ENCODE peak calls at places on chromosomes 3 and 15, in six cellular contexts. One of them, this sample, is unnamed.

GRCh38 chr15:100373037-100373896 is 31.5 kb upstream of the ADAMTS17 start:
- DNase-seq in endothelial cell: peak; percentile 5
- DNase-seq in omental fat pad: no peak
- DNase-seq in activated B cell treated with CpG ODN at 0.5 μM for 24 hours: no peak
- DNase-seq in SK-N-SH: peak; percentile 59
- DNase-seq in NB4: no peak
- DNase-seq in this sample: no peak

GRCh38 chr15:29952245-29952644 is 130.0 kb upstream of the TJP1 start:
- DNase-seq in NB4: no peak
- DNase-seq in endothelial cell: no peak
- DNase-seq in activated B cell treated with CpG ODN at 0.5 μM for 24 hours: no peak
- DNase-seq in omental fat pad: no peak
- DNase-seq in SK-N-SH: peak; percentile 30
- DNase-seq in this sample: no peak

GRCh38 chr15:74335396-74335795 is 32.0 kb downstream of the CYP11A1 start:
- DNase-seq in SK-N-SH: no peak
- DNase-seq in endothelial cell: no peak
- DNase-seq in NB4: no peak
- DNase-seq in omental fat pad: no peak
- DNase-seq in activated B cell treated with CpG ODN at 0.5 μM for 24 hours: no peak
- DNase-seq in this sample: no peak

GRCh38 chr3:16183601-16184270 is 9.3 kb downstream of the GALNT15 start:
- DNase-seq in endothelial cell: no peak
- DNase-seq in NB4: no peak
- DNase-seq in SK-N-SH: no peak
- DNase-seq in activated B cell treated with CpG ODN at 0.5 μM for 24 hours: no peak
- DNase-seq in omental fat pad: no peak
- DNase-seq in this sample: no peak

GRCh38 chr3:10370429-10370828 is 49.5 kb upstream of the SEC13 start:
- DNase-seq in endothelial cell: no peak
- DNase-seq in NB4: peak; percentile 93
- DNase-seq in activated B cell treated with CpG ODN at 0.5 μM for 24 hours: no peak
- DNase-seq in SK-N-SH: peak; percentile 46
- DNase-seq in omental fat pad: no peak
- DNase-seq in this sample: no peak

GRCh38 chr15:95998935-95999334 is 331.6 kb upstream of the NR2F2 start:
- DNase-seq in SK-N-SH: no peak
- DNase-seq in omental fat pad: no peak
- DNase-seq in activated B cell treated with CpG ODN at 0.5 μM for 24 hours: no peak
- DNase-seq in NB4: no peak
- DNase-seq in endothelial cell: no peak
- DNase-seq in this sample: no peak

GRCh38 chr15:70348581-70349344 is 251.0 kb upstream of the TLE3 start:
- DNase-seq in endothelial cell: no peak
- DNase-seq in NB4: peak; percentile 97
- DNase-seq in SK-N-SH: no peak
- DNase-seq in omental fat pad: peak; percentile 38
- DNase-seq in activated B cell treated with CpG ODN at 0.5 μM for 24 hours: no peak
- DNase-seq in this sample: no peak

GRCh38 chr15:99436472-99437314 is 129.1 kb upstream of the MEF2A start:
- DNase-seq in omental fat pad: no peak
- DNase-seq in NB4: no peak
- DNase-seq in SK-N-SH: no peak
- DNase-seq in endothelial cell: no peak
- DNase-seq in activated B cell treated with CpG ODN at 0.5 μM for 24 hours: peak; percentile 13
- DNase-seq in this sample: no peak

GRCh38 chr3:36546196-36546595 is 165.9 kb downstream of the STAC start:
- DNase-seq in activated B cell treated with CpG ODN at 0.5 μM for 24 hours: no peak
- DNase-seq in NB4: no peak
- DNase-seq in omental fat pad: no peak
- DNase-seq in endothelial cell: no peak
- DNase-seq in SK-N-SH: no peak
- DNase-seq in this sample: peak; percentile 2

GRCh38 chr15:31342781-31343626 is 16.4 kb downstream of the KLF13 start:
- DNase-seq in endothelial cell: peak; percentile 58
- DNase-seq in SK-N-SH: peak; percentile 39
- DNase-seq in NB4: no peak
- DNase-seq in activated B cell treated with CpG ODN at 0.5 μM for 24 hours: no peak
- DNase-seq in omental fat pad: no peak
- DNase-seq in this sample: peak; percentile 55

GRCh38 chr3:13011369-13012227 is 61.6 kb downstream of the IQSEC1 start:
- DNase-seq in activated B cell treated with CpG ODN at 0.5 μM for 24 hours: peak; percentile 63
- DNase-seq in endothelial cell: no peak
- DNase-seq in NB4: peak; percentile 93
- DNase-seq in omental fat pad: no peak
- DNase-seq in SK-N-SH: no peak
- DNase-seq in this sample: peak; percentile 96

GRCh38 chr15:101482526-101483371 is 6.8 kb downstream of the PCSK6 start:
- DNase-seq in activated B cell treated with CpG ODN at 0.5 μM for 24 hours: no peak
- DNase-seq in endothelial cell: no peak
- DNase-seq in SK-N-SH: no peak
- DNase-seq in NB4: no peak
- DNase-seq in omental fat pad: no peak
- DNase-seq in this sample: no peak

GRCh38 chr15:39447881-39448280 is 133.0 kb upstream of the THBS1 start:
- DNase-seq in endothelial cell: no peak
- DNase-seq in SK-N-SH: no peak
- DNase-seq in NB4: no peak
- DNase-seq in omental fat pad: no peak
- DNase-seq in activated B cell treated with CpG ODN at 0.5 μM for 24 hours: no peak
- DNase-seq in this sample: no peak

GRCh38 chr3:49704629-49705028 is 14.9 kb downstream of the AMIGO3 start:
- DNase-seq in endothelial cell: no peak
- DNase-seq in SK-N-SH: no peak
- DNase-seq in NB4: no peak
- DNase-seq in activated B cell treated with CpG ODN at 0.5 μM for 24 hours: no peak
- DNase-seq in omental fat pad: no peak
- DNase-seq in this sample: no peak

GRCh38 chr3:123584284-123584987 is 417 bp downstream of the HACD2 start:
- DNase-seq in NB4: peak; percentile 24
- DNase-seq in omental fat pad: no peak
- DNase-seq in SK-N-SH: peak; percentile 79
- DNase-seq in endothelial cell: peak; percentile 53
- DNase-seq in activated B cell treated with CpG ODN at 0.5 μM for 24 hours: no peak
- DNase-seq in this sample: peak; percentile 43

GRCh38 chr15:44219073-44219472 is 24.0 kb upstream of the FRMD5 start:
- DNase-seq in endothelial cell: no peak
- DNase-seq in NB4: peak; percentile 11
- DNase-seq in SK-N-SH: no peak
- DNase-seq in omental fat pad: no peak
- DNase-seq in activated B cell treated with CpG ODN at 0.5 μM for 24 hours: no peak
- DNase-seq in this sample: no peak

GRCh38 chr3:186705882-186706780 is 11.0 kb upstream of the KNG1 start:
- DNase-seq in omental fat pad: no peak
- DNase-seq in SK-N-SH: no peak
- DNase-seq in activated B cell treated with CpG ODN at 0.5 μM for 24 hours: no peak
- DNase-seq in NB4: peak; percentile 62
- DNase-seq in endothelial cell: no peak
- DNase-seq in this sample: peak; percentile 90

GRCh38 chr15:49752517-49752916 is 131.7 kb downstream of the DTWD1 start:
- DNase-seq in SK-N-SH: no peak
- DNase-seq in activated B cell treated with CpG ODN at 0.5 μM for 24 hours: no peak
- DNase-seq in endothelial cell: no peak
- DNase-seq in NB4: no peak
- DNase-seq in omental fat pad: no peak
- DNase-seq in this sample: no peak

GRCh38 chr15:98790270-98790669 is 141.9 kb downstream of the IGF1R start:
- DNase-seq in NB4: no peak
- DNase-seq in SK-N-SH: no peak
- DNase-seq in omental fat pad: no peak
- DNase-seq in endothelial cell: no peak
- DNase-seq in activated B cell treated with CpG ODN at 0.5 μM for 24 hours: no peak
- DNase-seq in this sample: no peak

GRCh38 chr15:33454996-33455395 is 144.2 kb downstream of the RYR3 start:
- DNase-seq in endothelial cell: no peak
- DNase-seq in NB4: no peak
- DNase-seq in SK-N-SH: no peak
- DNase-seq in activated B cell treated with CpG ODN at 0.5 μM for 24 hours: no peak
- DNase-seq in omental fat pad: no peak
- DNase-seq in this sample: no peak

GRCh38 chr15:31485911-31486461 is 159.4 kb downstream of the KLF13 start:
- DNase-seq in SK-N-SH: no peak
- DNase-seq in activated B cell treated with CpG ODN at 0.5 μM for 24 hours: no peak
- DNase-seq in omental fat pad: no peak
- DNase-seq in endothelial cell: no peak
- DNase-seq in NB4: no peak
- DNase-seq in this sample: no peak

GRCh38 chr3:42019953-42020260 is 58.0 kb upstream of the ULK4 start:
- DNase-seq in omental fat pad: no peak
- DNase-seq in activated B cell treated with CpG ODN at 0.5 μM for 24 hours: no peak
- DNase-seq in SK-N-SH: no peak
- DNase-seq in endothelial cell: no peak
- DNase-seq in NB4: no peak
- DNase-seq in this sample: no peak

GRCh38 chr3:31740397-31740796 is 207.7 kb downstream of the STT3B start:
- DNase-seq in NB4: no peak
- DNase-seq in activated B cell treated with CpG ODN at 0.5 μM for 24 hours: no peak
- DNase-seq in endothelial cell: no peak
- DNase-seq in SK-N-SH: no peak
- DNase-seq in omental fat pad: no peak
- DNase-seq in this sample: no peak

GRCh38 chr15:62624541-62625399 is 417.8 kb upstream of the TPM1 start:
- DNase-seq in SK-N-SH: no peak
- DNase-seq in endothelial cell: no peak
- DNase-seq in activated B cell treated with CpG ODN at 0.5 μM for 24 hours: no peak
- DNase-seq in NB4: peak; percentile 3
- DNase-seq in omental fat pad: no peak
- DNase-seq in this sample: peak; percentile 17

GRCh38 chr3:52270252-52270754 is 8.1 kb downstream of the WDR82 start:
- DNase-seq in activated B cell treated with CpG ODN at 0.5 μM for 24 hours: no peak
- DNase-seq in endothelial cell: no peak
- DNase-seq in omental fat pad: no peak
- DNase-seq in SK-N-SH: no peak
- DNase-seq in NB4: no peak
- DNase-seq in this sample: no peak

GRCh38 chr3:197787412-197787811 is 3.6 kb upstream of the LRCH3 start:
- DNase-seq in omental fat pad: no peak
- DNase-seq in activated B cell treated with CpG ODN at 0.5 μM for 24 hours: no peak
- DNase-seq in NB4: no peak
- DNase-seq in SK-N-SH: no peak
- DNase-seq in endothelial cell: no peak
- DNase-seq in this sample: no peak

GRCh38 chr3:125622381-125622788 is 27.1 kb upstream of the OSBPL11 start:
- DNase-seq in omental fat pad: no peak
- DNase-seq in endothelial cell: no peak
- DNase-seq in SK-N-SH: no peak
- DNase-seq in activated B cell treated with CpG ODN at 0.5 μM for 24 hours: no peak
- DNase-seq in NB4: no peak
- DNase-seq in this sample: no peak

GRCh38 chr3:112132975-112133448 is at the start of gene GCSAM:
- DNase-seq in omental fat pad: no peak
- DNase-seq in endothelial cell: no peak
- DNase-seq in SK-N-SH: no peak
- DNase-seq in NB4: peak; percentile 36
- DNase-seq in activated B cell treated with CpG ODN at 0.5 μM for 24 hours: peak; percentile 60
- DNase-seq in this sample: peak; percentile 83

GRCh38 chr3:36907911-36908646 is 36.8 kb downstream of the TRANK1 start:
- DNase-seq in activated B cell treated with CpG ODN at 0.5 μM for 24 hours: no peak
- DNase-seq in NB4: peak; percentile 72
- DNase-seq in endothelial cell: peak; percentile 7
- DNase-seq in omental fat pad: no peak
- DNase-seq in SK-N-SH: no peak
- DNase-seq in this sample: peak; percentile 84

GRCh38 chr15:67103869-67104268 is 38.5 kb downstream of the SMAD3 start:
- DNase-seq in omental fat pad: no peak
- DNase-seq in NB4: no peak
- DNase-seq in activated B cell treated with CpG ODN at 0.5 μM for 24 hours: no peak
- DNase-seq in SK-N-SH: no peak
- DNase-seq in endothelial cell: no peak
- DNase-seq in this sample: no peak

GRCh38 chr3:102006812-102007485 is 157.6 kb downstream of the NFKBIZ start:
- DNase-seq in omental fat pad: no peak
- DNase-seq in SK-N-SH: no peak
- DNase-seq in endothelial cell: no peak
- DNase-seq in activated B cell treated with CpG ODN at 0.5 μM for 24 hours: no peak
- DNase-seq in NB4: no peak
- DNase-seq in this sample: no peak

GRCh38 chr3:140092883-140093536 is 158.0 kb downstream of the CLSTN2 start:
- DNase-seq in activated B cell treated with CpG ODN at 0.5 μM for 24 hours: no peak
- DNase-seq in NB4: no peak
- DNase-seq in omental fat pad: no peak
- DNase-seq in endothelial cell: peak; percentile 9
- DNase-seq in SK-N-SH: peak; percentile 16
- DNase-seq in this sample: no peak
- TF ChIP-seq CTCF in activated B cell treated with CpG ODN at 0.5 μM for 24 hours: no peak
- TF ChIP-seq CTCF in NB4: peak; percentile 1
- TF ChIP-seq CTCF in omental fat pad: no peak
- TF ChIP-seq CTCF in endothelial cell: no peak
- TF ChIP-seq CTCF in SK-N-SH: no peak
- TF ChIP-seq CTCF in this sample: no peak

GRCh38 chr3:143441772-143442171 is 322.2 kb downstream of the CHST2 start:
- DNase-seq in SK-N-SH: no peak
- DNase-seq in omental fat pad: no peak
- DNase-seq in NB4: no peak
- DNase-seq in activated B cell treated with CpG ODN at 0.5 μM for 24 hours: no peak
- DNase-seq in endothelial cell: no peak
- DNase-seq in this sample: no peak

GRCh38 chr3:143443851-143444331 is 324.3 kb downstream of the CHST2 start:
- DNase-seq in activated B cell treated with CpG ODN at 0.5 μM for 24 hours: no peak
- DNase-seq in NB4: peak; percentile 92
- DNase-seq in omental fat pad: no peak
- DNase-seq in SK-N-SH: no peak
- DNase-seq in endothelial cell: no peak
- DNase-seq in this sample: peak; percentile 59

GRCh38 chr3:143439785-143440184 is 320.2 kb downstream of the CHST2 start:
- DNase-seq in SK-N-SH: no peak
- DNase-seq in endothelial cell: no peak
- DNase-seq in omental fat pad: no peak
- DNase-seq in activated B cell treated with CpG ODN at 0.5 μM for 24 hours: no peak
- DNase-seq in NB4: no peak
- DNase-seq in this sample: no peak

GRCh38 chr3:143445118-143445517 is 325.5 kb downstream of the CHST2 start:
- DNase-seq in NB4: no peak
- DNase-seq in omental fat pad: no peak
- DNase-seq in endothelial cell: no peak
- DNase-seq in activated B cell treated with CpG ODN at 0.5 μM for 24 hours: no peak
- DNase-seq in SK-N-SH: no peak
- DNase-seq in this sample: peak; percentile 48

GRCh38 chr3:143442761-143443477 is 323.3 kb downstream of the CHST2 start:
- DNase-seq in endothelial cell: no peak
- DNase-seq in NB4: no peak
- DNase-seq in omental fat pad: no peak
- DNase-seq in activated B cell treated with CpG ODN at 0.5 μM for 24 hours: no peak
- DNase-seq in SK-N-SH: no peak
- DNase-seq in this sample: peak; percentile 15
- TF ChIP-seq CTCF in endothelial cell: no peak
- TF ChIP-seq CTCF in NB4: no peak
- TF ChIP-seq CTCF in omental fat pad: no peak
- TF ChIP-seq CTCF in activated B cell treated with CpG ODN at 0.5 μM for 24 hours: no peak
- TF ChIP-seq CTCF in SK-N-SH: no peak
- TF ChIP-seq CTCF in this sample: no peak

GRCh38 chr15:91068966-91069365 is 31.1 kb upstream of the SV2B start:
- DNase-seq in endothelial cell: no peak
- DNase-seq in NB4: no peak
- DNase-seq in activated B cell treated with CpG ODN at 0.5 μM for 24 hours: no peak
- DNase-seq in SK-N-SH: no peak
- DNase-seq in omental fat pad: no peak
- DNase-seq in this sample: no peak
- TF ChIP-seq CTCF in endothelial cell: no peak
- TF ChIP-seq CTCF in NB4: no peak
- TF ChIP-seq CTCF in activated B cell treated with CpG ODN at 0.5 μM for 24 hours: no peak
- TF ChIP-seq CTCF in SK-N-SH: no peak
- TF ChIP-seq CTCF in omental fat pad: no peak
- TF ChIP-seq CTCF in this sample: no peak

GRCh38 chr3:25144430-25144829 is 283.6 kb upstream of the RARB start:
- DNase-seq in omental fat pad: no peak
- DNase-seq in SK-N-SH: no peak
- DNase-seq in NB4: no peak
- DNase-seq in endothelial cell: no peak
- DNase-seq in activated B cell treated with CpG ODN at 0.5 μM for 24 hours: no peak
- DNase-seq in this sample: no peak
- TF ChIP-seq CTCF in omental fat pad: no peak
- TF ChIP-seq CTCF in SK-N-SH: no peak
- TF ChIP-seq CTCF in NB4: no peak
- TF ChIP-seq CTCF in endothelial cell: no peak
- TF ChIP-seq CTCF in activated B cell treated with CpG ODN at 0.5 μM for 24 hours: no peak
- TF ChIP-seq CTCF in this sample: no peak